ENCODE peak calls at places on chromosomes 6 and 20, in seven cellular contexts. W, Z, S, C, D, X and O are unnamed samples.
A peak's percentile ranks its signal among the peaks of the same experiment; 100 is the strongest.

GRCh38 chr6:26315274-26315673 is 49.7 kb upstream of the BTN3A2 start:
- DNase-seq in Z (no peak), W (no peak), S (no peak), D (no peak), X (no peak), C (no peak), O (no peak)

GRCh38 chr20:47024461-47024937 is 129.9 kb downstream of the EYA2 start:
- DNase-seq in C (no peak), D (peak; percentile 31), W (no peak), X (no peak), Z (no peak), S (no peak), O (no peak)

GRCh38 chr6:150207931-150208570 is 65.2 kb downstream of the PPP1R14C start:
- DNase-seq in W (no peak), X (no peak), C (no peak), S (no peak), Z (no peak), D (no peak), O (no peak)

GRCh38 chr20:45934046-45934586 is 367 bp upstream of the PCIF1 start:
- DNase-seq in Z (peak; percentile 59), D (no peak), C (no peak), X (peak; percentile 82), W (no peak), S (peak; percentile 87), O (no peak)

GRCh38 chr6:109379706-109380105 is 2.6 kb downstream of the CD164 start:
- DNase-seq in S (no peak), D (no peak), C (peak; percentile 39), X (peak; percentile 37), Z (no peak), W (no peak), O (no peak)

GRCh38 chr20:5001174-5002076 is at the start of gene SLC23A2:
- DNase-seq in X (peak; percentile 71), D (no peak), Z (peak; percentile 51), S (peak; percentile 56), C (peak; percentile 63), W (peak; percentile 92), O (peak; percentile 61)

GRCh38 chr6:17585766-17586502 is 14.2 kb upstream of the FAM8A1 start:
- DNase-seq in C (no peak), W (no peak), D (no peak), X (no peak), Z (no peak), S (no peak), O (no peak)

GRCh38 chr20:51484141-51484815 is 58.2 kb downstream of the NFATC2 start:
- DNase-seq in W (no peak), D (no peak), C (no peak), X (peak; percentile 53), Z (no peak), S (no peak), O (no peak)

GRCh38 chr20:63837134-63837429 is 6.0 kb upstream of the ZBTB46 start:
- DNase-seq in Z (no peak), X (no peak), C (no peak), D (no peak), W (no peak), S (no peak), O (no peak)

GRCh38 chr20:9594284-9594875 is 80.0 kb downstream of the LAMP5 start:
- DNase-seq in Z (no peak), C (no peak), W (no peak), D (no peak), S (no peak), X (no peak), O (no peak)

GRCh38 chr6:144683216-144684070 is 398.3 kb downstream of the UTRN start:
- DNase-seq in S (no peak), D (no peak), W (no peak), Z (no peak), X (no peak), C (no peak), O (no peak)

GRCh38 chr6:18492957-18493356 is 105.8 kb downstream of the RNF144B start:
- DNase-seq in Z (no peak), D (no peak), X (no peak), W (no peak), C (no peak), S (no peak), O (no peak)